ENCODE peak calls at places on chromosomes 11 and 22, in five cellular contexts. J, U, P, G and E are unnamed samples.
A peak's percentile ranks its signal among the peaks of the same experiment; 100 is the strongest.

GRCh38 chr11:134228625-134229024 is 4.2 kb downstream of the VPS26B start:
- DNase-seq in U (no peak), P (no peak), G (peak; percentile 72), J (no peak), E (no peak)

GRCh38 chr11:645536-645935 is 8.5 kb downstream of the DRD4 start:
- DNase-seq in J (no peak), U (no peak), P (no peak), G (no peak), E (no peak)

GRCh38 chr11:94469416-94469815 is 24.2 kb downstream of the MRE11 start:
- DNase-seq in J (no peak), P (no peak), G (no peak), U (no peak), E (no peak)

GRCh38 chr11:106156290-106156937 is 79.0 kb downstream of the AASDHPPT start:
- DNase-seq in J (peak; percentile 70), U (no peak), G (no peak), P (no peak), E (no peak)

GRCh38 chr11:89437317-89437716 is 53.9 kb downstream of the NOX4 start:
- DNase-seq in U (no peak), P (no peak), J (no peak), G (no peak), E (no peak)

GRCh38 chr11:91194551-91194950 is 971.7 kb upstream of the CHORDC1 start:
- DNase-seq in G (no peak), P (no peak), U (no peak), J (no peak), E (no peak)

GRCh38 chr11:9769621-9770020 is 105.7 kb downstream of the SWAP70 start:
- DNase-seq in J (no peak), U (no peak), G (no peak), P (no peak), E (no peak)

GRCh38 chr11:19935507-19935906 is 222.9 kb downstream of the NAV2 start:
- DNase-seq in U (no peak), J (no peak), G (no peak), P (no peak), E (no peak)

GRCh38 chr11:114073506-114074381 is 14.2 kb downstream of the ZBTB16 start:
- DNase-seq in J (no peak), P (no peak), G (peak; percentile 57), U (no peak), E (peak; percentile 22)

GRCh38 chr11:72818971-72819370 is 4.8 kb downstream of the ATG16L2 start:
- DNase-seq in U (no peak), J (no peak), P (no peak), G (no peak), E (no peak)

GRCh38 chr11:118436639-118437045 is 350 bp downstream of the KMT2A start:
- DNase-seq in J (no peak), U (no peak), G (peak; percentile 83), P (peak; percentile 57), E (peak; percentile 64)

GRCh38 chr11:92830382-92831148 is 138.9 kb upstream of the MTNR1B start:
- DNase-seq in U (no peak), G (no peak), J (no peak), P (no peak), E (no peak)

GRCh38 chr11:59172345-59173079 is 580 bp downstream of the DTX4 start:
- DNase-seq in J (no peak), U (no peak), G (peak; percentile 52), P (no peak), E (peak; percentile 17)

GRCh38 chr11:120893431-120894206 is 130.3 kb upstream of the TBCEL start:
- DNase-seq in G (no peak), J (no peak), P (no peak), U (no peak), E (no peak)

GRCh38 chr11:1228183-1228821 is 5.4 kb downstream of the MUC5B start:
- DNase-seq in P (no peak), J (no peak), G (peak; percentile 45), U (no peak), E (peak; percentile 10)

GRCh38 chr11:131137046-131137445 is 220.8 kb upstream of the SNX19 start:
- DNase-seq in P (no peak), U (no peak), G (no peak), J (no peak), E (no peak)

GRCh38 chr11:21520244-21520643 is 672.6 kb upstream of the ANO5 start:
- DNase-seq in J (no peak), P (no peak), G (no peak), U (no peak), E (no peak)
- H3K9me3 ChIP-seq in J (peaks cover 8% of the 10 kb centered on the region), P (no peaks in the 10 kb centered on the region), G (no peaks in the 10 kb centered on the region), U (no peaks in the 10 kb centered on the region), E (no peaks in the 10 kb centered on the region)

GRCh38 chr11:71331631-71332030 is 79.3 kb upstream of the SHANK2 start:
- DNase-seq in U (no peak), G (no peak), P (no peak), J (no peak), E (no peak)

GRCh38 chr11:71334191-71334590 is 81.8 kb upstream of the SHANK2 start:
- DNase-seq in P (no peak), U (no peak), G (peak; percentile 31), J (no peak), E (no peak)

GRCh38 chr11:71332046-71332445 is 79.7 kb upstream of the SHANK2 start:
- DNase-seq in P (no peak), J (no peak), U (no peak), G (no peak), E (no peak)

GRCh38 chr11:71330996-71331395 is 78.6 kb upstream of the SHANK2 start:
- DNase-seq in P (no peak), G (no peak), U (no peak), J (no peak), E (no peak)

DNA sequence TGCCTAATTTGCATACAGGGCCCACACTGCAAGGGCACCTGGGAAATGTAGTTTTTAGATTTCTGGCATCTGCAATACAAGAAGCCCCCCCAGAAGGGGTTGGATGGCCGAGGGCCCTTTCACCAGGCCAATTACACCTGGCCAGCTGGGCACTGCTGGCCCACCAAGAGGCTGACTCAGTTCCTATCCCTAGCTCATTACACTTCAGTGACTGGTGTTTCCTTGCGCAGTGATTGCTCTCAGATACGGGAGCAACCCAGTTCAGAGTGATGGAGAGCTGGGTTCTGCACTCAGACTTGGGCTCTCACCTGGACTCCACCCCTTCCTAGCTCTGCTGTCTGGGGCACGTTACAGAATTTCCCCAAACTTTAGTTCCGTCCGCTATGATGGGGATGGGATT is 81.1 kb upstream of the SHANK2 start:
- DNase-seq in P (no peak), J (no peak), U (no peak), G (peak; percentile 26), E (no peak)
- H3K9me3 ChIP-seq in P (peaks cover 12% of the 10 kb centered on the region), J (peaks cover 26% of the 10 kb centered on the region), U (peaks cover 24% of the 10 kb centered on the region), G (peaks cover 6% of the 10 kb centered on the region), E (no peaks in the 10 kb centered on the region)

GRCh38 chr22:47287516-47287915 is 525.1 kb downstream of the TBC1D22A start:
- DNase-seq in J (no peak), G (no peak), P (no peak), U (no peak), E (no peak)

GRCh38 chr22:47290706-47291430 is 528.4 kb downstream of the TBC1D22A start:
- DNase-seq in G (no peak), J (no peak), P (no peak), U (no peak), E (no peak)

GRCh38 chr22:47288640-47289039 is 526.2 kb downstream of the TBC1D22A start:
- DNase-seq in U (no peak), G (no peak), J (no peak), P (no peak), E (no peak)

GRCh38 chr22:47291565-47292495 is 529.4 kb downstream of the TBC1D22A start:
- DNase-seq in U (no peak), J (no peak), G (no peak), P (no peak), E (no peak)

DNA sequence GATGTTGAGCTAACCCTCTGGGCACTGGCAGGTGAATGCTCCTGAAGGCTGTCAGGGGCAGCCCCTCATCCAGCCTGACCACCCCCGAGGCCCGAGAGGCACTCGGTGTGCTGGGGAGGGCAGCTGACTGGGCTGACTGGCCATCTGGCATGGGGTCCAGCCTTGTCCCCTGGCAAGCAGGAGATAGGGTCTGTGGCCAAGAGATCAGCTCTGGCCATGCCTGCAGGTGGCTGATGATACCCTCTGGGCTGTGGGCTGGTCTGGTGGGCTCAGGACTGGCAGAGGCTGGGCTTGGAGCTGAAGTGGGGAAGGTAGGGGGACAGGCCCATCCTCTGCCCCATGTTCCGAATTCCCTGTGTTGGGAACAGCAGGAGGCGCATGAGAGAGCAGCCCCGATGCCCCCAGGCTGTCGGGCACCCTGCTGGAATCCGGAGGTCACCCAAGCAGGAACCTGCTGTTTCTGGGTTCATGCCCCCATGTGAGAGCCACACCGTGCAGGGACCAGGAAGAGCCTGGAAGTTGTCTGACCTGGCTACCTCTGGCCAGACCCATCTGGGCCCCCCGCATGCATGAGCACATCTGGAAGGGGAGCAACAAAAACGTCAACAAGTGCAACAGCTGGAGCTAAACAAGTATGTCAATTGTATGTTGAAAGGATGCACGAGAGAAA is 527.0 kb downstream of the TBC1D22A start:
- DNase-seq in J (no peak), G (no peak), P (no peak), U (no peak), E (no peak)
- H3K9me3 ChIP-seq in J (peaks cover 4% of the 10 kb centered on the region), G (no peaks in the 10 kb centered on the region), P (no peaks in the 10 kb centered on the region), U (no peaks in the 10 kb centered on the region), E (no peaks in the 10 kb centered on the region)

GRCh38 chr22:47445212-47445611 is 682.8 kb downstream of the TBC1D22A start:
- DNase-seq in U (no peak), J (no peak), G (no peak), P (no peak), E (no peak)
- H3K9me3 ChIP-seq in U (peaks cover 21% of the 10 kb centered on the region), J (peaks cover 59% of the 10 kb centered on the region), G (no peaks in the 10 kb centered on the region), P (peaks cover 6% of the 10 kb centered on the region), E (no peaks in the 10 kb centered on the region)

GRCh38 chr22:49543876-49544275 is 283.8 kb downstream of the BRD1 start:
- DNase-seq in P (no peak), G (no peak), U (no peak), J (no peak), E (no peak)

GRCh38 chr22:49541451-49542230 is 286.0 kb downstream of the BRD1 start:
- DNase-seq in G (no peak), J (no peak), U (no peak), P (no peak), E (no peak)

GRCh38 chr22:49545606-49546005 is 282.1 kb downstream of the BRD1 start:
- DNase-seq in U (no peak), G (peak; percentile 15), J (no peak), P (no peak), E (no peak)

GRCh38 chr22:49546811-49547585 is 280.7 kb downstream of the BRD1 start:
- DNase-seq in U (no peak), P (no peak), G (peak; percentile 23), J (no peak), E (no peak)

DNA sequence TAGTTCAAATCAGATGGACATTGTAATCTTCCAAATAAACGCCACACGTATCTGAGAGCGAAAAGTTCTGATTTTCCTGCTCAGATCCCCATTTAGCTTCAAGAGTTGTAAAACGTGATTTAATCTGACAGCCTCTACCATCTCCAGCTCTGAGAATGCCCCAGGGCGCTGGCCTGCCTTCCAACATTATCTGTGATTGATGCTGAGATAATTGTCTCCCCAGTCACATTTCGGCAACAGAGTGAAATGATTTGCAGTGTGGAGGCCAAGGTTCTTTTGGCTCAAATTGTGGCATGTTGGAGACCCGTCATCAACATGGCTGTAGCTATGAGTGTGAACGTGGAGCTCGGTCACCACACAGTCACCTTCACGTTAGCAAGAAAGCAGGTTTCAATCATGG is 283.4 kb downstream of the BRD1 start:
- DNase-seq in J (no peak), G (no peak), P (no peak), U (no peak), E (no peak)
- H3K9me3 ChIP-seq in J (peaks cover 74% of the 10 kb centered on the region), G (no peaks in the 10 kb centered on the region), P (no peaks in the 10 kb centered on the region), U (no peaks in the 10 kb centered on the region), E (no peaks in the 10 kb centered on the region)

GRCh38 chr22:47392729-47393128 is 630.3 kb downstream of the TBC1D22A start:
- DNase-seq in P (no peak), G (no peak), J (no peak), U (no peak), E (no peak)
- H3K9me3 ChIP-seq in P (no peaks in the 10 kb centered on the region), G (no peaks in the 10 kb centered on the region), J (peaks cover 13% of the 10 kb centered on the region), U (no peaks in the 10 kb centered on the region), E (no peaks in the 10 kb centered on the region)

GRCh38 chr11:46457659-46458058 is 66.1 kb upstream of the CHRM4 start:
- DNase-seq in J (no peak), P (no peak), U (no peak), G (no peak), E (no peak)
- H3K9me3 ChIP-seq in J (no peaks in the 10 kb centered on the region), P (no peaks in the 10 kb centered on the region), U (no peaks in the 10 kb centered on the region), G (no peaks in the 10 kb centered on the region), E (no peaks in the 10 kb centered on the region)